ENCODE peak calls at places on chromosomes 2 and 18, in four cellular contexts. R is NCI-H446 treated with DMSO at 0.1 percent for 48 hours; C is activated naive CD8-positive, alpha-beta T cell treated with anti-CD3 and anti-CD28 coated beads, Interleukin-2, amount 50 U/mL, for 24 hours; U is left colon. H is an unnamed sample.

GRCh38 chr18:12776821-12777471 is 74.1 kb downstream of the PSMG2 start:
- DNase-seq in U (no peak), C (no peak), R (no peak), H (no peak)

GRCh38 chr2:17976871-17977746 is 98.6 kb downstream of the KCNS3 start:
- DNase-seq in U (peak), C (no peak), R (no peak), H (no peak)

GRCh38 chr2:42793314-42794270 is 1.2 kb upstream of the HAAO start:
- DNase-seq in U (no peak), C (no peak), R (no peak), H (no peak)

GRCh38 chr2:240423788-240424191 is 11.7 kb upstream of the GPC1 start:
- DNase-seq in R (no peak), U (peak), C (no peak), H (no peak)

GRCh38 chr18:54043484-54044256 is 180.8 kb downstream of the MBD2 start:
- DNase-seq in R (no peak), C (no peak), U (no peak), H (no peak)

GRCh38 chr18:2529154-2529553 is 42.2 kb downstream of the METTL4 start:
- DNase-seq in R (no peak), C (no peak), U (no peak), H (no peak)

GRCh38 chr2:60429681-60430080 is 123.8 kb downstream of the BCL11A start:
- DNase-seq in U (no peak), R (no peak), C (no peak), H (no peak)

GRCh38 chr2:212517693-212518092 is 20.9 kb downstream of the ERBB4 start:
- DNase-seq in U (no peak), R (peak), C (no peak), H (no peak)

GRCh38 chr2:7356909-7357584 is 439.8 kb downstream of the RNF144A start:
- DNase-seq in U (no peak), C (no peak), R (no peak), H (no peak)

GRCh38 chr2:47346107-47346506 is 56.8 kb upstream of the MSH2 start:
- DNase-seq in U (no peak), C (no peak), R (no peak), H (no peak)

GRCh38 chr2:43484323-43484930 is 111.4 kb downstream of the THADA start:
- DNase-seq in C (no peak), U (no peak), R (peak), H (peak)

GRCh38 chr2:109497447-109497846 is 116.3 kb downstream of the SEPTIN10 start:
- DNase-seq in U (no peak), C (no peak), R (peak), H (no peak)

GRCh38 chr2:207950063-207950760 is 75.1 kb downstream of the PLEKHM3 start:
- DNase-seq in U (no peak), C (no peak), R (no peak), H (no peak)

GRCh38 chr2:21317131-21317530 is 193.4 kb downstream of the TDRD15 start:
- DNase-seq in U (peak), C (peak), R (peak), H (no peak)

GRCh38 chr2:205827809-205828208 is 145.5 kb downstream of the NRP2 start:
- DNase-seq in R (no peak), C (no peak), U (no peak), H (no peak)

GRCh38 chr18:46039967-46040746 is 31.9 kb downstream of the PSTPIP2 start:
- DNase-seq in U (no peak), C (no peak), R (no peak), H (no peak)

GRCh38 chr2:199455533-199456382 is 2.0 kb downstream of the SATB2 start:
- DNase-seq in C (no peak), R (no peak), U (peak), H (no peak)

GRCh38 chr2:166900700-166901099 is 12.4 kb downstream of the XIRP2 start:
- DNase-seq in R (no peak), C (no peak), U (no peak), H (no peak)

GRCh38 chr2:169526451-169526850 is 16.9 kb downstream of the KLHL41 start:
- DNase-seq in C (no peak), R (no peak), U (no peak), H (no peak)

GRCh38 chr2:240230424-240230945 is 90.0 kb upstream of the OTOS start:
- DNase-seq in U (no peak), C (no peak), R (no peak), H (peak)

GRCh38 chr2:20226152-20226545 is 1.2 kb upstream of the SDC1 start:
- DNase-seq in C (no peak), U (peak), R (no peak), H (no peak)

GRCh38 chr2:41736586-41736985 is 311.2 kb upstream of the PKDCC start:
- DNase-seq in C (no peak), U (no peak), R (no peak), H (no peak)

GRCh38 chr18:63105636-63106316 is 213.8 kb downstream of the BCL2 start:
- DNase-seq in U (no peak), C (no peak), R (no peak), H (no peak)

GRCh38 chr2:199602271-199602895 is 144.6 kb upstream of the SATB2 start:
- DNase-seq in C (no peak), R (no peak), U (no peak), H (peak)

GRCh38 chr2:197504000-197504399 is 3.8 kb downstream of the HSPE1 start:
- DNase-seq in C (no peak), R (no peak), U (no peak), H (no peak)

GRCh38 chr18:21109936-21110666 is 1.5 kb downstream of the ROCK1 start:
- DNase-seq in R (no peak), C (no peak), U (no peak), H (no peak)

GRCh38 chr2:121043827-121044222 is 241.2 kb downstream of the TFCP2L1 start:
- DNase-seq in R (no peak), C (no peak), U (no peak), H (no peak)

GRCh38 chr2:111106720-111107119 is 14.0 kb upstream of the BCL2L11 start:
- DNase-seq in R (no peak), C (no peak), U (no peak), H (no peak)

GRCh38 chr2:54360055-54360792 is 95.9 kb upstream of the SPTBN1 start:
- DNase-seq in R (peak), U (no peak), C (no peak), H (no peak)

GRCh38 chr2:206556357-206556949 is 85.8 kb upstream of the FAM237A start:
- DNase-seq in U (no peak), R (peak), C (no peak), H (peak)

GRCh38 chr18:36511791-36512352 is 214.4 kb downstream of the FHOD3 start:
- DNase-seq in U (peak), C (no peak), R (no peak), H (no peak)

GRCh38 chr2:3675687-3676086 is 17.7 kb downstream of the ALLC start:
- DNase-seq in U (no peak), C (no peak), R (no peak), H (no peak)

GRCh38 chr18:2112435-2113045 is 458.8 kb downstream of the METTL4 start:
- DNase-seq in C (no peak), R (no peak), U (no peak), H (no peak)

GRCh38 chr2:121254748-121255147 is 30.3 kb downstream of the TFCP2L1 start:
- DNase-seq in U (peak), C (no peak), R (no peak), H (peak)

GRCh38 chr2:118847447-118848172 is at the start of gene EN1:
- DNase-seq in R (no peak), U (no peak), C (peak), H (no peak)

GRCh38 chr18:80246656-80247402 is 485 bp downstream of the PARD6G start:
- DNase-seq in R (no peak), U (no peak), C (no peak), H (no peak)

GRCh38 chr2:38653715-38654494 is 12.0 kb upstream of the GALM start:
- DNase-seq in C (peak), U (no peak), R (no peak), H (no peak)

GRCh38 chr2:185811580-185811979 is 73.0 kb downstream of the FSIP2 start:
- DNase-seq in R (no peak), C (no peak), U (no peak), H (no peak)